ENCODE peak calls at places on chromosomes 12 and 14, in eight cellular contexts. W is activated CD8-positive, alpha-beta T cell treated with anti-CD3 and anti-CD28 coated beads for 36 hours; U is epithelial cell of esophagus; E is GM06990; R is NCI-H1092; S is nephron progenitor cell; A is retina; H is A549. C is an unnamed sample.
A peak's percentile ranks its signal among the peaks of the same experiment; 100 is the strongest.

GRCh38 chr14:102591372-102591943 is 991 bp upstream of the RCOR1 start:
- DNase-seq in W (peak; percentile 56), A (peak; percentile 72), R (peak; percentile 5), U (no peak), E (no peak), S (peak; percentile 43), H (peak; percentile 40), C (peak; percentile 34)

GRCh38 chr12:91947459-91947858 is 198.2 kb downstream of the BTG1 start:
- DNase-seq in U (no peak), W (peak; percentile 7), H (no peak), A (no peak), E (peak; percentile 12), S (no peak), R (no peak), C (no peak)

GRCh38 chr12:31590730-31591307 is at the start of gene DENND5B:
- DNase-seq in A (no peak), H (peak; percentile 78), E (peak; percentile 85), S (peak; percentile 90), W (peak; percentile 31), U (peak; percentile 48), R (peak; percentile 56), C (peak; percentile 42)

GRCh38 chr14:88316521-88316920 is 6.5 kb downstream of the KCNK10 start:
- DNase-seq in E (no peak), R (no peak), S (no peak), A (no peak), W (no peak), H (no peak), U (no peak), C (no peak)

GRCh38 chr14:101840649-101841365 is 79.3 kb downstream of the PPP2R5C start:
- DNase-seq in W (no peak), R (no peak), H (no peak), A (no peak), S (no peak), U (peak; percentile 29), E (no peak), C (no peak)

GRCh38 chr14:94376976-94377865 is 11.2 kb downstream of the SERPINA1 start:
- DNase-seq in S (no peak), U (no peak), A (no peak), E (no peak), W (no peak), H (no peak), R (no peak), C (no peak)

GRCh38 chr12:76883151-76883550 is 4.3 kb upstream of the CSRP2 start:
- DNase-seq in U (peak; percentile 54), A (no peak), R (no peak), W (no peak), E (no peak), S (no peak), H (no peak), C (no peak)

GRCh38 chr12:114671321-114671663 is 12.7 kb downstream of the TBX3 start:
- DNase-seq in S (no peak), H (no peak), W (no peak), A (no peak), E (no peak), U (no peak), R (no peak), C (no peak)

GRCh38 chr12:101414533-101415119 is 7.1 kb upstream of the ARL1 start:
- DNase-seq in A (peak; percentile 25), S (peak; percentile 21), H (peak; percentile 83), U (peak; percentile 66), E (peak; percentile 2), W (peak; percentile 35), R (peak; percentile 15), C (peak; percentile 77)

GRCh38 chr14:98501836-98502235 is 770.2 kb downstream of the BCL11B start:
- DNase-seq in E (no peak), S (no peak), A (no peak), R (no peak), W (no peak), U (no peak), H (no peak), C (no peak)

GRCh38 chr12:60021235-60021634 is 425.4 kb downstream of the SLC16A7 start:
- DNase-seq in S (no peak), A (no peak), R (no peak), W (no peak), U (no peak), H (no peak), E (no peak), C (no peak)

GRCh38 chr12:7869137-7869536 is 3.6 kb downstream of the SLC2A14 start:
- DNase-seq in H (no peak), E (no peak), A (no peak), S (no peak), U (peak; percentile 51), R (no peak), W (no peak), C (peak; percentile 48)

GRCh38 chr14:41187868-41188267 is 418.8 kb upstream of the LRFN5 start:
- DNase-seq in W (no peak), H (no peak), U (no peak), R (no peak), S (no peak), A (no peak), E (no peak), C (no peak)

GRCh38 chr14:22420598-22421186 is 168.3 kb downstream of the DAD1 start:
- DNase-seq in E (no peak), U (no peak), R (no peak), H (no peak), W (no peak), A (no peak), S (no peak), C (peak; percentile 28)

GRCh38 chr12:117494833-117495714 is 133.6 kb upstream of the NOS1 start:
- DNase-seq in R (peak; percentile 26), S (peak; percentile 36), W (no peak), E (no peak), A (no peak), H (peak; percentile 52), U (no peak), C (no peak)